ENCODE peak calls at places on chromosomes 1 and 21, in six cellular contexts. One of them, this sample, is unnamed. For H3K27me3, the result is how much of the 10 kb centered on the place peaks cover.

GRCh38 chr21:31658053-31658452 is 1.4 kb upstream of the SOD1 start:
- DNase-seq in stomach: no peak
- DNase-seq in esophagus squamous epithelium: no peak
- DNase-seq in gastrocnemius medialis: no peak
- DNase-seq in HCT116: no peak
- DNase-seq in uterus: no peak
- DNase-seq in this sample: no peak

GRCh38 chr1:209831615-209832014 is 3.8 kb downstream of the UTP25 start:
- DNase-seq in stomach: no peak
- DNase-seq in esophagus squamous epithelium: no peak
- DNase-seq in gastrocnemius medialis: no peak
- DNase-seq in HCT116: no peak
- DNase-seq in uterus: no peak
- DNase-seq in this sample: no peak

GRCh38 chr1:194929376-194929775 is 1678.9 kb downstream of the KCNT2 start:
- DNase-seq in stomach: no peak
- DNase-seq in esophagus squamous epithelium: no peak
- DNase-seq in gastrocnemius medialis: no peak
- DNase-seq in HCT116: no peak
- DNase-seq in uterus: no peak
- DNase-seq in this sample: no peak

GRCh38 chr1:63730211-63730610 is 43.6 kb upstream of the ROR1 start:
- DNase-seq in stomach: no peak
- DNase-seq in esophagus squamous epithelium: no peak
- DNase-seq in gastrocnemius medialis: no peak
- DNase-seq in HCT116: no peak
- DNase-seq in uterus: no peak
- DNase-seq in this sample: no peak

GRCh38 chr21:37552496-37553399 is 186.2 kb downstream of the DYRK1A start:
- DNase-seq in stomach: no peak
- DNase-seq in esophagus squamous epithelium: no peak
- DNase-seq in gastrocnemius medialis: peak
- DNase-seq in HCT116: no peak
- DNase-seq in uterus: no peak
- DNase-seq in this sample: no peak

GRCh38 chr1:53361541-53361961 is 33.7 kb upstream of the LRP8 start:
- DNase-seq in stomach: peak
- DNase-seq in esophagus squamous epithelium: no peak
- DNase-seq in gastrocnemius medialis: no peak
- DNase-seq in HCT116: no peak
- DNase-seq in uterus: no peak
- DNase-seq in this sample: no peak

GRCh38 chr21:42683371-42684108 is 30.1 kb downstream of the PDE9A start:
- DNase-seq in stomach: no peak
- DNase-seq in esophagus squamous epithelium: no peak
- DNase-seq in gastrocnemius medialis: no peak
- DNase-seq in HCT116: no peak
- DNase-seq in uterus: no peak
- DNase-seq in this sample: no peak

GRCh38 chr1:208709981-208710380 is 465.8 kb upstream of the PLXNA2 start:
- DNase-seq in stomach: no peak
- DNase-seq in esophagus squamous epithelium: no peak
- DNase-seq in gastrocnemius medialis: no peak
- DNase-seq in HCT116: no peak
- DNase-seq in uterus: no peak
- DNase-seq in this sample: no peak

GRCh38 chr1:40630488-40631223 is 34.8 kb downstream of the RIMS3 start:
- DNase-seq in stomach: peak
- DNase-seq in esophagus squamous epithelium: no peak
- DNase-seq in gastrocnemius medialis: no peak
- DNase-seq in HCT116: peak
- DNase-seq in uterus: no peak
- DNase-seq in this sample: no peak

GRCh38 chr1:11885922-11886321 is 27.2 kb upstream of the NPPB start:
- DNase-seq in stomach: no peak
- DNase-seq in esophagus squamous epithelium: no peak
- DNase-seq in gastrocnemius medialis: peak
- DNase-seq in HCT116: no peak
- DNase-seq in uterus: no peak
- DNase-seq in this sample: no peak

GRCh38 chr1:6435129-6435528 is 10.6 kb downstream of the ESPN start:
- DNase-seq in stomach: no peak
- DNase-seq in esophagus squamous epithelium: no peak
- DNase-seq in gastrocnemius medialis: no peak
- DNase-seq in HCT116: no peak
- DNase-seq in uterus: no peak
- DNase-seq in this sample: no peak

GRCh38 chr1:162060314-162060713 is 9.2 kb upstream of the NOS1AP start:
- DNase-seq in stomach: no peak
- DNase-seq in esophagus squamous epithelium: no peak
- DNase-seq in gastrocnemius medialis: no peak
- DNase-seq in HCT116: no peak
- DNase-seq in uterus: no peak
- DNase-seq in this sample: no peak

GRCh38 chr1:25906644-25907300 is 553 bp upstream of the STMN1 start:
- DNase-seq in stomach: peak
- DNase-seq in esophagus squamous epithelium: no peak
- DNase-seq in gastrocnemius medialis: no peak
- DNase-seq in HCT116: no peak
- DNase-seq in uterus: no peak
- DNase-seq in this sample: no peak

GRCh38 chr1:31335007-31335406 is 37.9 kb downstream of the FABP3 start:
- DNase-seq in stomach: no peak
- DNase-seq in esophagus squamous epithelium: no peak
- DNase-seq in gastrocnemius medialis: no peak
- DNase-seq in HCT116: peak
- DNase-seq in uterus: no peak
- DNase-seq in this sample: no peak

GRCh38 chr1:14767075-14767474 is 168.6 kb downstream of the KAZN start:
- DNase-seq in stomach: no peak
- DNase-seq in esophagus squamous epithelium: no peak
- DNase-seq in gastrocnemius medialis: no peak
- DNase-seq in HCT116: no peak
- DNase-seq in uterus: no peak
- DNase-seq in this sample: no peak

GRCh38 chr21:32457360-32457840 is 44.9 kb downstream of the EVA1C start:
- DNase-seq in stomach: peak
- DNase-seq in esophagus squamous epithelium: no peak
- DNase-seq in gastrocnemius medialis: no peak
- DNase-seq in HCT116: peak
- DNase-seq in uterus: peak
- DNase-seq in this sample: peak

GRCh38 chr21:44858291-44858690 is 15.2 kb downstream of the PTTG1IP start:
- DNase-seq in stomach: no peak
- DNase-seq in esophagus squamous epithelium: no peak
- DNase-seq in gastrocnemius medialis: no peak
- DNase-seq in HCT116: no peak
- DNase-seq in uterus: no peak
- DNase-seq in this sample: no peak

GRCh38 chr1:242784074-242784473 is 259.6 kb upstream of the PLD5 start:
- DNase-seq in stomach: no peak
- DNase-seq in esophagus squamous epithelium: no peak
- DNase-seq in gastrocnemius medialis: no peak
- DNase-seq in HCT116: no peak
- DNase-seq in uterus: no peak
- DNase-seq in this sample: no peak

GRCh38 chr1:42746436-42747105 is 6.5 kb upstream of the CLDN19 start:
- DNase-seq in stomach: no peak
- DNase-seq in esophagus squamous epithelium: no peak
- DNase-seq in gastrocnemius medialis: no peak
- DNase-seq in HCT116: no peak
- DNase-seq in uterus: no peak
- DNase-seq in this sample: no peak
- TF ChIP-seq CTCF in stomach: no peak
- TF ChIP-seq CTCF in esophagus squamous epithelium: no peak
- TF ChIP-seq CTCF in gastrocnemius medialis: no peak
- TF ChIP-seq CTCF in HCT116: no peak
- TF ChIP-seq CTCF in uterus: no peak
- TF ChIP-seq CTCF in this sample: no peak

GRCh38 chr1:234724517-234725176 is 114.7 kb upstream of the IRF2BP2 start:
- DNase-seq in stomach: peak
- DNase-seq in esophagus squamous epithelium: no peak
- DNase-seq in gastrocnemius medialis: no peak
- DNase-seq in HCT116: peak
- DNase-seq in uterus: peak
- DNase-seq in this sample: peak
- TF ChIP-seq POLR2A in stomach: no peak
- TF ChIP-seq POLR2A in esophagus squamous epithelium: no peak
- TF ChIP-seq POLR2A in gastrocnemius medialis: no peak
- TF ChIP-seq POLR2A in HCT116: no peak
- TF ChIP-seq POLR2A in uterus: peak
- TF ChIP-seq POLR2A in this sample: no peak

DNA sequence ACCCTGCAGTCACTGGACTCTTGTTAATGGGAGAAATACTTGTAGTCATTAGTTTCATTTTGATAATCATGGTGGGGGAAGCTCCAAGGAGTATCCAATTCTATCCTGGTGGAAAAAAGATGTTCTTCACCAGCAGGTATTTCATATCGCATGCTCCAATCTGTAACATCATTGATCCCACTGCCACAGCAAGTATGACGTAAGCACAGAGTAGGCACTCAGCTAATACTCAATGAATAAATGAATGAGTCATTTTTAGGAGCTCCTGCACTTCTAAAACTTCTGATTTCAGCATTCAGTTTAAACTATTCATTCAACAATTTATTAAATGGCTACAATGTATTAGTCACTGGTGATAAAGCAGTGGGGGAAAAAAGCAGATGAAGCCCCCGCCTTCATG is 30.3 kb downstream of the RXRG start:
- DNase-seq in stomach: no peak
- DNase-seq in esophagus squamous epithelium: no peak
- DNase-seq in gastrocnemius medialis: no peak
- DNase-seq in HCT116: no peak
- DNase-seq in uterus: no peak
- DNase-seq in this sample: no peak
- H3K27me3 ChIP-seq in stomach: under half
- H3K27me3 ChIP-seq in esophagus squamous epithelium: under half
- H3K27me3 ChIP-seq in gastrocnemius medialis: under half
- H3K27me3 ChIP-seq in HCT116: half or more
- H3K27me3 ChIP-seq in uterus: under half
- H3K27me3 ChIP-seq in this sample: under half

DNA sequence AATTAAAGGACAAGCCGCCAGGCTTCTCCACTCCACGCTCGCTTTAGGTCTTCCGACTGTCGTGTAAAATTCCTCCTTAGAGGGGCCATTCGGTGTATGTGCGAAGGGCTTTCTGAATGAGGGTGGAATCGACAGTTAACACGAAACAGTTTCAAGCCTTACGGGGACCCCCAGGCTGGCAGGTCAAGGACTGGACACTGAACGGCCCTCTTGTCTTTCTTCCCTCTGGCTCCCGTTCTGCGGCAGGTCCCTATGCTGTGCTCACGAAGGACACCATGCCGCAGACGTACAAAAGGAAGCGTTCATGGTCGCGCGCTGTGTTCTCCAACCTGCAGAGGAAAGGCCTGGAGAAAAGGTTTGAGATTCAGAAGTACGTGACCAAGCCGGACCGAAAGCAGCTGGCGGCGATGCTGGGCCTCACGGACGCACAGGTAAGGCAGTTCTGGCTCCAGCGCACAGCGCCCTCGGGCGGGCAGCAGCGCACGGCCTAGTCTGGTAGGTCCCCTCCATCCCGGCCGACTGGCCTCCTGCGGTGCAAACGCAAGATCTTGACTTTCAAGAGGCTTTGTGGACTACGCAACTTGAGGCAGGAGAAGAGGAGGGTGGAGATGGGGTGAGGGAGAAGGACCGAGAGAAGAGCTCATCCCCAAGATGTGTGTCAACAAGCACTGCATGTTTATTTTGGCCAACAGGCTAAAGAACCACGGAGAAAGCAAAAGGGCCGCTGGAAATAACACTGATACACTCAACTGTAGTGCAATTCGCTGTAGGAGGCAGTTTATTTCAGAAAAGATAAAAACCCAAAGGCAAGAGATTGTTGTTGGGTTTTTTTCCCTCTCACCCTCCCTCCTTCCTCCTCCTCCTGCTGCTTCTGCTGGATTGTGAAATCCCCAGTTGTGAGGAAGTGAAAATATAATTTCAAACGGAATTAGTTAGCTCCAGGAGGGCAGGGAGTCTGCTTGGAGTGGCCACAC is 3.0 kb downstream of the HLX start:
- DNase-seq in stomach: no peak
- DNase-seq in esophagus squamous epithelium: no peak
- DNase-seq in gastrocnemius medialis: no peak
- DNase-seq in HCT116: no peak
- DNase-seq in uterus: peak
- DNase-seq in this sample: no peak
- TF ChIP-seq CTCF in stomach: no peak
- TF ChIP-seq CTCF in esophagus squamous epithelium: no peak
- TF ChIP-seq CTCF in gastrocnemius medialis: no peak
- TF ChIP-seq CTCF in HCT116: no peak
- TF ChIP-seq CTCF in uterus: no peak
- TF ChIP-seq CTCF in this sample: no peak

GRCh38 chr1:75724472-75725022 is at the start of gene ACADM:
- DNase-seq in stomach: peak
- DNase-seq in esophagus squamous epithelium: peak
- DNase-seq in gastrocnemius medialis: peak
- DNase-seq in HCT116: peak
- DNase-seq in uterus: peak
- DNase-seq in this sample: peak
- TF ChIP-seq POLR2A in stomach: peak
- TF ChIP-seq POLR2A in esophagus squamous epithelium: peak
- TF ChIP-seq POLR2A in gastrocnemius medialis: peak
- TF ChIP-seq POLR2A in HCT116: no peak
- TF ChIP-seq POLR2A in uterus: peak
- TF ChIP-seq POLR2A in this sample: peak

GRCh38 chr1:18642278-18643095 is 11.8 kb downstream of the PAX7 start:
- DNase-seq in stomach: no peak
- DNase-seq in esophagus squamous epithelium: no peak
- DNase-seq in gastrocnemius medialis: no peak
- DNase-seq in HCT116: no peak
- DNase-seq in uterus: no peak
- DNase-seq in this sample: no peak
- H3K27me3 ChIP-seq in stomach: half or more
- H3K27me3 ChIP-seq in esophagus squamous epithelium: half or more
- H3K27me3 ChIP-seq in gastrocnemius medialis: half or more
- H3K27me3 ChIP-seq in HCT116: under half
- H3K27me3 ChIP-seq in uterus: under half
- H3K27me3 ChIP-seq in this sample: under half